ENCODE peak calls at places on chromosomes 6 and 20, in five cellular contexts. M, W, P, A and U are unnamed samples.

GRCh38 chr20:59661621-59662020 is 57.3 kb downstream of the PHACTR3 start:
- DNase-seq in M (no peak), W (no peak), A (no peak), P (no peak), U (no peak)

GRCh38 chr6:149962461-149963211 is 1.1 kb upstream of the ULBP1 start:
- DNase-seq in W (no peak), M (no peak), P (no peak), A (no peak), U (no peak)

GRCh38 chr6:153698001-153698400 is 341.0 kb upstream of the OPRM1 start:
- DNase-seq in M (no peak), W (no peak), A (no peak), P (no peak), U (no peak)

GRCh38 chr6:37990762-37991525 is 171.4 kb downstream of the ZFAND3 start:
- DNase-seq in A (no peak), P (peak), M (peak), W (peak), U (peak)

GRCh38 chr6:142155895-142156757 is 9.1 kb downstream of the VTA1 start:
- DNase-seq in W (peak), M (no peak), A (no peak), P (peak), U (peak)

GRCh38 chr20:17617868-17618672 is 48.2 kb downstream of the DSTN start:
- DNase-seq in M (no peak), P (no peak), A (no peak), W (no peak), U (no peak)

GRCh38 chr20:38997622-38998021 is 35.5 kb downstream of the DHX35 start:
- DNase-seq in A (no peak), P (peak), W (no peak), M (no peak), U (no peak)

GRCh38 chr6:5337573-5337972 is 76.3 kb downstream of the FARS2 start:
- DNase-seq in M (no peak), W (no peak), A (no peak), P (no peak), U (no peak)

GRCh38 chr20:48800227-48800626 is 27.6 kb downstream of the PREX1 start:
- DNase-seq in W (no peak), P (no peak), A (no peak), M (no peak), U (no peak)

GRCh38 chr20:19211661-19212523 is 550 bp upstream of the SLC24A3 start:
- DNase-seq in W (no peak), P (peak), M (no peak), A (no peak), U (no peak)

GRCh38 chr6:46184114-46184513 is 13.3 kb upstream of the ENPP5 start:
- DNase-seq in W (no peak), P (peak), M (peak), A (no peak), U (peak)

GRCh38 chr6:53309059-53309896 is 39.5 kb downstream of the ELOVL5 start:
- DNase-seq in M (no peak), P (no peak), A (no peak), W (no peak), U (peak)

GRCh38 chr6:146620655-146621054 is 21.9 kb downstream of the ADGB start:
- DNase-seq in P (no peak), W (no peak), M (no peak), A (no peak), U (no peak)

GRCh38 chr20:20211274-20211987 is 156.5 kb upstream of the INSM1 start:
- DNase-seq in P (no peak), M (peak), A (no peak), W (no peak), U (no peak)

GRCh38 chr6:116497089-116497676 is 14.3 kb upstream of the CALHM5 start:
- DNase-seq in M (no peak), A (no peak), P (no peak), W (no peak), U (no peak)

GRCh38 chr6:169723991-169724553 is at the start of gene PHF10:
- DNase-seq in W (no peak), M (no peak), A (peak), P (peak), U (peak)